ENCODE peak calls at places on chromosomes 11 and 22, in four cellular contexts. G is HCT116, F is mammary epithelial cell, J is A549. K is an unnamed sample.
A peak's percentile ranks its signal among the peaks of the same experiment; 100 is the strongest.

GRCh38 chr22:31579835-31580242 is 82.2 kb downstream of the PISD start:
- DNase-seq in G (no peak), F (no peak), J (peak; percentile 16), K (no peak)

GRCh38 chr11:75174781-75175370 is 24.0 kb downstream of the SLCO2B1 start:
- DNase-seq in G (no peak), F (no peak), J (no peak), K (peak; percentile 48)

GRCh38 chr11:66419825-66420224 is 1.0 kb upstream of the NPAS4 start:
- DNase-seq in G (no peak), F (no peak), J (no peak), K (no peak)

GRCh38 chr11:111938687-111939160 is 1.6 kb downstream of the DIXDC1 start:
- DNase-seq in G (no peak), F (peak; percentile 32), J (no peak), K (peak; percentile 86)

GRCh38 chr11:859394-860131 is 16.9 kb downstream of the TSPAN4 start:
- DNase-seq in G (no peak), F (peak; percentile 67), J (peak; percentile 70), K (peak; percentile 91)

GRCh38 chr22:19759459-19759993 is 1.1 kb upstream of the TBX1 start:
- DNase-seq in G (no peak), F (no peak), J (no peak), K (peak; percentile 65)

GRCh38 chr11:88553204-88553603 is 215.7 kb upstream of the CTSC start:
- DNase-seq in G (no peak), F (no peak), J (no peak), K (peak; percentile 69)

GRCh38 chr22:32389685-32390084 is 22.4 kb downstream of the RTCB start:
- DNase-seq in G (no peak), F (no peak), J (peak; percentile 12), K (peak; percentile 45)

GRCh38 chr11:67041602-67042001 is 15.0 kb upstream of the RHOD start:
- DNase-seq in G (no peak), F (no peak), J (no peak), K (no peak)

GRCh38 chr11:12182650-12183511 is 72.5 kb downstream of the MICAL2 start:
- DNase-seq in G (peak; percentile 74), F (peak; percentile 90), J (peak; percentile 89), K (peak; percentile 98)

GRCh38 chr22:49753961-49754673 is 73.6 kb downstream of the BRD1 start:
- DNase-seq in G (no peak), F (no peak), J (no peak), K (no peak)

DNA sequence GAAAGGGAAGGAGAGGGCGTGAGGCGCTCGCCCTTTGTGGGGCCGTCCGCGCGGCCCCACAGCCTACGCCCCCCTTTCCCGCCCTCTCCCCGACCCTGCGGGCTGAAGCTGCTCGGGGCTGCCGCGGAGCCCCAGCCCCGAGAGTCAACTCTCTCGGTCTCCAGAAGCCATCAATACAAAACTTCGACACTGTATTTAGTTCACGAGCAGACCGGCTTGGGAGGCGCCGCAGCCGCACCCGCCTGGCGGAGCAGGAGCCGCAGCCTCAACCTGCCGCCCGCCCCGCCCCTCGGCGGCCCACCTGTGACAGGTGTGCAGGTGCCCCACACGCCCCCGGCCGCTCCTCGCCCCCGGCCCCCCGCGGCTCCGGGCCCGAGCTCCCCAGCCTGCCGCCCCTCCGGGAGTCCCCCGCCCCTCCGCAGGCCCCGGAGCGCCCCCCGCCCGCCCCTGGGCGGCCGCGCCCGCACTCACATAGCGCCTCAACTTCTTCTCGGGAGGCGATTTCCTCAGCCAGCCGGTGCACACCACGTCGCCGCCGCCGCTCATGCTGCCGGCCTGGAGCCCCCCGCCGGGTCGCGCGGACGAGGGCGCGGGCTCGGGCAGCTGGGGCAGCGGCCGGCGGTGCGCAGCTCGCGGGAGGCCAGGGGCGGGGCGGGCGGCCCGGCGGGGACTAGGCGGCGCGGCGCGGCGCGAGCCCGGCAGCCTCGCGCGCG is at the start of gene GAB2:
- DNase-seq in G (no peak), F (no peak), J (no peak), K (no peak)
- H3K4me2 ChIP-seq in G (peak within 1 kb of the TSS; percentile 99), F (peak within 1 kb of the TSS; percentile 94), J (peak within 1 kb of the TSS; percentile 82), K (peak within 1 kb of the TSS; percentile 80)

DNA sequence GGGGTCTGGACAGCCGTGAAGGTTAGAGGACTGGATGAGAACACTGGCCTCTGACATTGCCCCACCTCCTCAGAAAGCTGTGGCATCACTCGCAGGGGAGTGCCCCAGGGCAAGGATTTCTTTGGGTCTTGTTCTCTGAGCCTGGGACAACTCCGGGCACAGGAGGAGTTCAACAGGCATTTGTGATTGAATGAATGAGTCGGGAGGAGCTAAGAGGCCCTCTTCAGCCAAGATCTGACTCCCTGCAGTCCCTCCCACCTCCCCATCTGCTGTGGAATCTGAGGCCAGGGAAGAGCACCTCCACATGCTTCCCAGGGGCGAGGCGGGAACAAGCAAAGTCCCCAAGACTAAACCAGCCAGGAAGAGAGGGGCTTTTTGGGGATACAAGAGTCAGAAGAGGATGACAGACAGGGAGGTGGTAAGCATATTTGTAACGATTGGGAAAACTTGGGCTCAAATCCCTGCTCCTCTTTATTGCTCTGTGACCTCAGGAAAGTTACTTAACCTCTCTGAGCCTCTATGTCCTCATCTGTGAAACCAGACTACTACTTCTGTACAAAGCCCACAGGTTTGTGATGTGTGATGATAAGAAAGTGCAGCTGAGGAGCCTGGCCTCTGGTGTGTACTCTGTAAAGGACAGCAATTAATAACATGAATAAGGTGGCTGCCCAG is 6.4 kb downstream of the TP53I11 start:
- DNase-seq in G (no peak), F (no peak), J (no peak), K (no peak)
- H3K4me2 ChIP-seq in G (no peak overlapping the region), F (no peak overlapping the region), J (no peak overlapping the region), K (no peak overlapping the region)

GRCh38 chr22:37514526-37515051 is 4.6 kb downstream of the CARD10 start:
- DNase-seq in G (no peak), F (no peak), J (no peak), K (no peak)
- H3K4me2 ChIP-seq in G (no peak overlapping the region), F (peak overlapping the region; percentile 15), J (no peak overlapping the region), K (no peak overlapping the region)

GRCh38 chr11:58905141-58905715 is 34.1 kb upstream of the GLYATL1 start:
- DNase-seq in G (no peak), F (peak; percentile 74), J (no peak), K (peak; percentile 82)
- H3K4me2 ChIP-seq in G (no peak overlapping the region), F (peak overlapping the region; percentile 93), J (peak overlapping the region; percentile 36), K (peak overlapping the region; percentile 65)

DNA sequence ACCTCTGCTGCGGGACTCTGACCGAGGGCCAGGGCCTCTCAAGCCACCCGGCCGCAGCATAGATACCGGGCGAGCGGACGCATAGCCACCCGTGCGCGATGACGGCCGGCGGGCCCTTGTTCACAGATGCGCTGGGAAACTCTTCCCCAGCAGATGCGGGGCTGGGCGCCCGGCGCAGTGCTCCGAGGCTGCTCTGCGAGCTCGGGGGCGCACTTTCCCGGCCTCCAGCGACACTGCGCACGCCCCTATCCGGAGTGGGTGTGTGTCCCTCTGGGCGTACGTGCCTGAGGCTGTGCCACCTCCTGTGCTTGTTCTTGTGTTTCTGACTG is 104.7 kb upstream of the E2F8 start:
- DNase-seq in G (no peak), F (no peak), J (peak; percentile 2), K (peak; percentile 64)
- H3K4me2 ChIP-seq in G (no peak overlapping the region), F (peak overlapping the region; percentile 15), J (peak overlapping the region; percentile 72), K (peak overlapping the region; percentile 83)

GRCh38 chr22:46287873-46288751 is 8.6 kb upstream of the GTSE1 start:
- DNase-seq in G (no peak), F (no peak), J (no peak), K (no peak)
- H3K4me2 ChIP-seq in G (no peak overlapping the region), F (no peak overlapping the region), J (no peak overlapping the region), K (no peak overlapping the region)

K was measured in GM23248.